ENCODE peak calls at places on chromosome 5, in six cellular contexts. One of them, this sample, is unnamed.

GRCh38 chr5:78001198-78001597 is 225.1 kb upstream of the TBCA start:
- DNase-seq in foreskin fibroblast: no peak
- DNase-seq in mesendoderm: no peak
- DNase-seq in prostate gland: no peak
- DNase-seq in cardiac muscle cell: no peak
- DNase-seq in right cardiac atrium: no peak
- DNase-seq in this sample: no peak

GRCh38 chr5:76114192-76114795 is 31.1 kb downstream of the SV2C start:
- DNase-seq in foreskin fibroblast: no peak
- DNase-seq in mesendoderm: peak; percentile 6
- DNase-seq in prostate gland: peak; percentile 26
- DNase-seq in cardiac muscle cell: no peak
- DNase-seq in right cardiac atrium: peak; percentile 20
- DNase-seq in this sample: no peak

GRCh38 chr5:54547711-54548250 is 30.2 kb downstream of the SNX18 start:
- DNase-seq in foreskin fibroblast: peak; percentile 91
- DNase-seq in mesendoderm: no peak
- DNase-seq in prostate gland: no peak
- DNase-seq in cardiac muscle cell: no peak
- DNase-seq in right cardiac atrium: peak; percentile 64
- DNase-seq in this sample: no peak

GRCh38 chr5:68749648-68750047 is 344.2 kb upstream of the SLC30A5 start:
- DNase-seq in foreskin fibroblast: no peak
- DNase-seq in mesendoderm: no peak
- DNase-seq in prostate gland: no peak
- DNase-seq in cardiac muscle cell: no peak
- DNase-seq in right cardiac atrium: no peak
- DNase-seq in this sample: no peak

GRCh38 chr5:114101153-114101552 is 260.7 kb upstream of the KCNN2 start:
- DNase-seq in foreskin fibroblast: peak; percentile 84
- DNase-seq in mesendoderm: peak; percentile 33
- DNase-seq in prostate gland: peak; percentile 47
- DNase-seq in cardiac muscle cell: peak; percentile 70
- DNase-seq in right cardiac atrium: no peak
- DNase-seq in this sample: peak; percentile 39

GRCh38 chr5:149110406-149110805 is 30.9 kb upstream of the ABLIM3 start:
- DNase-seq in foreskin fibroblast: no peak
- DNase-seq in mesendoderm: no peak
- DNase-seq in prostate gland: no peak
- DNase-seq in cardiac muscle cell: no peak
- DNase-seq in right cardiac atrium: no peak
- DNase-seq in this sample: no peak

GRCh38 chr5:169637856-169638190 is 748 bp downstream of the DOCK2 start:
- DNase-seq in foreskin fibroblast: no peak
- DNase-seq in mesendoderm: peak; percentile 21
- DNase-seq in prostate gland: no peak
- DNase-seq in cardiac muscle cell: no peak
- DNase-seq in right cardiac atrium: no peak
- DNase-seq in this sample: peak; percentile 86

GRCh38 chr5:147509710-147510651 is at the start of gene DPYSL3:
- DNase-seq in foreskin fibroblast: peak; percentile 88
- DNase-seq in mesendoderm: peak; percentile 84
- DNase-seq in prostate gland: peak; percentile 79
- DNase-seq in cardiac muscle cell: peak; percentile 86
- DNase-seq in right cardiac atrium: peak; percentile 86
- DNase-seq in this sample: no peak

GRCh38 chr5:40681351-40682311 is 1.9 kb downstream of the PTGER4 start:
- DNase-seq in foreskin fibroblast: peak; percentile 73
- DNase-seq in mesendoderm: peak; percentile 46
- DNase-seq in prostate gland: no peak
- DNase-seq in cardiac muscle cell: peak; percentile 18
- DNase-seq in right cardiac atrium: peak; percentile 29
- DNase-seq in this sample: no peak

GRCh38 chr5:154176191-154176590 is 14.3 kb upstream of the GALNT10 start:
- DNase-seq in foreskin fibroblast: peak; percentile 32
- DNase-seq in mesendoderm: no peak
- DNase-seq in prostate gland: peak; percentile 34
- DNase-seq in cardiac muscle cell: no peak
- DNase-seq in right cardiac atrium: no peak
- DNase-seq in this sample: no peak

GRCh38 chr5:80959768-80960442 is at the start of gene RASGRF2:
- DNase-seq in foreskin fibroblast: peak; percentile 75
- DNase-seq in mesendoderm: peak; percentile 84
- DNase-seq in prostate gland: no peak
- DNase-seq in cardiac muscle cell: peak; percentile 54
- DNase-seq in right cardiac atrium: peak; percentile 38
- DNase-seq in this sample: no peak

GRCh38 chr5:132428811-132429440 is 59.4 kb downstream of the SLC22A5 start:
- DNase-seq in foreskin fibroblast: peak; percentile 80
- DNase-seq in mesendoderm: peak; percentile 83
- DNase-seq in prostate gland: no peak
- DNase-seq in cardiac muscle cell: no peak
- DNase-seq in right cardiac atrium: no peak
- DNase-seq in this sample: no peak

GRCh38 chr5:86679529-86679928 is 61.8 kb downstream of the COX7C start:
- DNase-seq in foreskin fibroblast: peak; percentile 60
- DNase-seq in mesendoderm: peak; percentile 55
- DNase-seq in prostate gland: peak; percentile 6
- DNase-seq in cardiac muscle cell: peak; percentile 53
- DNase-seq in right cardiac atrium: peak; percentile 23
- DNase-seq in this sample: peak; percentile 48

GRCh38 chr5:90873033-90873517 is 314.5 kb downstream of the ADGRV1 start:
- DNase-seq in foreskin fibroblast: no peak
- DNase-seq in mesendoderm: no peak
- DNase-seq in prostate gland: peak; percentile 72
- DNase-seq in cardiac muscle cell: no peak
- DNase-seq in right cardiac atrium: no peak
- DNase-seq in this sample: no peak

GRCh38 chr5:113950186-113950585 is 411.7 kb upstream of the KCNN2 start:
- DNase-seq in foreskin fibroblast: no peak
- DNase-seq in mesendoderm: no peak
- DNase-seq in prostate gland: no peak
- DNase-seq in cardiac muscle cell: no peak
- DNase-seq in right cardiac atrium: no peak
- DNase-seq in this sample: no peak

GRCh38 chr5:151670953-151671636 is 15.6 kb downstream of the SPARC start:
- DNase-seq in foreskin fibroblast: peak; percentile 79
- DNase-seq in mesendoderm: no peak
- DNase-seq in prostate gland: no peak
- DNase-seq in cardiac muscle cell: no peak
- DNase-seq in right cardiac atrium: no peak
- DNase-seq in this sample: no peak

GRCh38 chr5:140221697-140222223 is 46.8 kb downstream of the CYSTM1 start:
- DNase-seq in foreskin fibroblast: peak; percentile 88
- DNase-seq in mesendoderm: no peak
- DNase-seq in prostate gland: no peak
- DNase-seq in cardiac muscle cell: no peak
- DNase-seq in right cardiac atrium: no peak
- DNase-seq in this sample: no peak

GRCh38 chr5:124921694-124922093 is 175.3 kb upstream of the ZNF608 start:
- DNase-seq in foreskin fibroblast: no peak
- DNase-seq in mesendoderm: peak; percentile 44
- DNase-seq in prostate gland: no peak
- DNase-seq in cardiac muscle cell: no peak
- DNase-seq in right cardiac atrium: no peak
- DNase-seq in this sample: no peak

GRCh38 chr5:33772276-33772990 is 119.4 kb downstream of the ADAMTS12 start:
- DNase-seq in foreskin fibroblast: peak; percentile 82
- DNase-seq in mesendoderm: no peak
- DNase-seq in prostate gland: no peak
- DNase-seq in cardiac muscle cell: peak; percentile 48
- DNase-seq in right cardiac atrium: no peak
- DNase-seq in this sample: no peak

GRCh38 chr5:153617190-153617589 is 126.7 kb downstream of the GRIA1 start:
- DNase-seq in foreskin fibroblast: peak; percentile 68
- DNase-seq in mesendoderm: no peak
- DNase-seq in prostate gland: no peak
- DNase-seq in cardiac muscle cell: no peak
- DNase-seq in right cardiac atrium: no peak
- DNase-seq in this sample: no peak

GRCh38 chr5:121138952-121139351 is 674.9 kb downstream of the PRR16 start:
- DNase-seq in foreskin fibroblast: no peak
- DNase-seq in mesendoderm: no peak
- DNase-seq in prostate gland: no peak
- DNase-seq in cardiac muscle cell: no peak
- DNase-seq in right cardiac atrium: no peak
- DNase-seq in this sample: no peak

GRCh38 chr5:43606351-43606750 is 3.4 kb downstream of the NNT start:
- DNase-seq in foreskin fibroblast: no peak
- DNase-seq in mesendoderm: no peak
- DNase-seq in prostate gland: no peak
- DNase-seq in cardiac muscle cell: no peak
- DNase-seq in right cardiac atrium: no peak
- DNase-seq in this sample: no peak

GRCh38 chr5:43602456-43602817 is 543 bp upstream of the NNT start:
- DNase-seq in foreskin fibroblast: peak; percentile 67
- DNase-seq in mesendoderm: peak; percentile 68
- DNase-seq in prostate gland: peak; percentile 10
- DNase-seq in cardiac muscle cell: peak; percentile 77
- DNase-seq in right cardiac atrium: peak; percentile 28
- DNase-seq in this sample: peak; percentile 52

GRCh38 chr5:43603535-43604363 is 769 bp downstream of the NNT start:
- DNase-seq in foreskin fibroblast: peak; percentile 74
- DNase-seq in mesendoderm: peak; percentile 29
- DNase-seq in prostate gland: peak; percentile 59
- DNase-seq in cardiac muscle cell: peak; percentile 76
- DNase-seq in right cardiac atrium: peak; percentile 63
- DNase-seq in this sample: peak; percentile 48

GRCh38 chr5:43602818-43603534 is at the start of gene NNT:
- DNase-seq in foreskin fibroblast: peak; percentile 74
- DNase-seq in mesendoderm: peak; percentile 72
- DNase-seq in prostate gland: peak; percentile 77
- DNase-seq in cardiac muscle cell: peak; percentile 78
- DNase-seq in right cardiac atrium: peak; percentile 81
- DNase-seq in this sample: peak; percentile 84

GRCh38 chr5:43604699-43605098 is 1.7 kb downstream of the NNT start:
- DNase-seq in foreskin fibroblast: no peak
- DNase-seq in mesendoderm: no peak
- DNase-seq in prostate gland: no peak
- DNase-seq in cardiac muscle cell: no peak
- DNase-seq in right cardiac atrium: no peak
- DNase-seq in this sample: no peak
- H3K4me3 ChIP-seq in foreskin fibroblast: peak overlapping the region; percentile 90
- H3K4me3 ChIP-seq in mesendoderm: no peak overlapping the region
- H3K4me3 ChIP-seq in prostate gland: no peak overlapping the region
- H3K4me3 ChIP-seq in cardiac muscle cell: no peak overlapping the region
- H3K4me3 ChIP-seq in right cardiac atrium: peak overlapping the region; percentile 68
- H3K4me3 ChIP-seq in this sample: peak overlapping the region; percentile 86

DNA sequence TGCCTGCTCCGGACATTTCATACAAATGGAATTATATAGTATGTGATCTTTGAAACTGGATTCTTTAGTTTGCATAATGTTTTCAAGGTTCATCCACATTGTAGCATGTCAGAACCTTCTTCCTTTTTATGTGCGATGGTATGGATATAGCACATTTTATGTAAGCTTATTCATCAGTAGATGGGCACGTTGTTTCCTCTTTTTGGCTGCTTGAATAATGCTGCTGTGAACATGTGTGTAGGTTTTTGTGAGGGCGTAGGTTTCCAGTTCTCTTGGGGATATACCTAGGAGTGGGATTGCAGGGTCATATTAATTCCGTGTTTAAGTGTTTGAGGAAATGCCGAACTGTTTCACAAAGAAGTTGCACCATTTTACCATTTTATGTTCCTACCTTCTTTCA is 187.8 kb downstream of the NR3C1 start:
- DNase-seq in foreskin fibroblast: no peak
- DNase-seq in mesendoderm: no peak
- DNase-seq in prostate gland: no peak
- DNase-seq in cardiac muscle cell: no peak
- DNase-seq in right cardiac atrium: no peak
- DNase-seq in this sample: no peak
- H3K4me3 ChIP-seq in foreskin fibroblast: no peak overlapping the region
- H3K4me3 ChIP-seq in mesendoderm: no peak overlapping the region
- H3K4me3 ChIP-seq in prostate gland: no peak overlapping the region
- H3K4me3 ChIP-seq in cardiac muscle cell: no peak overlapping the region
- H3K4me3 ChIP-seq in right cardiac atrium: no peak overlapping the region
- H3K4me3 ChIP-seq in this sample: no peak overlapping the region

GRCh38 chr5:146458894-146459293 is 11.8 kb downstream of the TCERG1 start:
- DNase-seq in foreskin fibroblast: no peak
- DNase-seq in mesendoderm: no peak
- DNase-seq in prostate gland: no peak
- DNase-seq in cardiac muscle cell: no peak
- DNase-seq in right cardiac atrium: no peak
- DNase-seq in this sample: no peak
- H3K4me3 ChIP-seq in foreskin fibroblast: no peak overlapping the region
- H3K4me3 ChIP-seq in mesendoderm: no peak overlapping the region
- H3K4me3 ChIP-seq in prostate gland: no peak overlapping the region
- H3K4me3 ChIP-seq in cardiac muscle cell: no peak overlapping the region
- H3K4me3 ChIP-seq in right cardiac atrium: no peak overlapping the region
- H3K4me3 ChIP-seq in this sample: no peak overlapping the region

DNA sequence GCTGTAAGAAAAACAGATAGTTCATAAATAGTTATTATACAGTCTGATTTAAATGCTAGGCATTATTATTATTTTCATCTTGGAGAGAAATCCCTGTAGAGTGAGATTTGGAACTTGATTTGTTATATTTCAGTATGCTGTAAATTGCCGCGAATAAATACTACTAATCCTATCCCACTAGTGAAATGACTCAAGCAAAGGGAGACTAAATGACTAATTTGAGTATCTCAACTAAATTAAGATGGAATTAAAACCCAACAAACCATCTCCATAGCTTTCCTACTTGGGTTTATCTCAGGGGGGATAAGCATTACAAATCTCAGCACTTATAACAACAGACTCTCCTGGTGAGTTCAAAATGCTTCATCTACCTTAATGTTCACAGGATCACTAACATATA is 206.0 kb downstream of the MCTP1 start:
- DNase-seq in foreskin fibroblast: no peak
- DNase-seq in mesendoderm: no peak
- DNase-seq in prostate gland: no peak
- DNase-seq in cardiac muscle cell: no peak
- DNase-seq in right cardiac atrium: no peak
- DNase-seq in this sample: no peak
- H3K4me3 ChIP-seq in foreskin fibroblast: no peak overlapping the region
- H3K4me3 ChIP-seq in mesendoderm: no peak overlapping the region
- H3K4me3 ChIP-seq in prostate gland: no peak overlapping the region
- H3K4me3 ChIP-seq in cardiac muscle cell: no peak overlapping the region
- H3K4me3 ChIP-seq in right cardiac atrium: no peak overlapping the region
- H3K4me3 ChIP-seq in this sample: no peak overlapping the region

GRCh38 chr5:98791928-98792580 is 18.6 kb downstream of the RGMB start:
- DNase-seq in foreskin fibroblast: peak; percentile 54
- DNase-seq in mesendoderm: no peak
- DNase-seq in prostate gland: no peak
- DNase-seq in cardiac muscle cell: no peak
- DNase-seq in right cardiac atrium: no peak
- DNase-seq in this sample: no peak
- H3K4me3 ChIP-seq in foreskin fibroblast: no peak overlapping the region
- H3K4me3 ChIP-seq in mesendoderm: no peak overlapping the region
- H3K4me3 ChIP-seq in prostate gland: no peak overlapping the region
- H3K4me3 ChIP-seq in cardiac muscle cell: no peak overlapping the region
- H3K4me3 ChIP-seq in right cardiac atrium: no peak overlapping the region
- H3K4me3 ChIP-seq in this sample: no peak overlapping the region